ENCODE peak calls at places on chromosomes 3 and 15, in ten cellular contexts. D is lower leg skin, Y is endothelial cell of umbilical vein, O is HepG2, G is ovary, Q is HCT116, N is H1, R is uterus, C is transverse colon, V is heart left ventricle. H is an unnamed sample.

GRCh38 chr3:54871867-54872266 is 56.0 kb downstream of the LRTM1 start:
- DNase-seq in D (no peak), Y (no peak), O (no peak), G (no peak), Q (no peak), N (no peak), R (no peak), C (no peak), V (no peak), H (no peak)

GRCh38 chr3:36149447-36149865 is 230.8 kb upstream of the STAC start:
- DNase-seq in D (no peak), Y (no peak), O (no peak), G (no peak), Q (no peak), N (no peak), R (no peak), C (no peak), V (no peak), H (no peak)

GRCh38 chr15:58221591-58222241 is 83.5 kb downstream of the AQP9 start:
- DNase-seq in D (no peak), Y (peak), O (peak), G (no peak), Q (peak), N (no peak), R (no peak), C (peak), V (peak), H (no peak)

GRCh38 chr3:31562525-31562924 is 29.8 kb downstream of the STT3B start:
- DNase-seq in D (no peak), Y (no peak), O (no peak), G (no peak), Q (no peak), N (peak), R (no peak), C (peak), V (no peak), H (no peak)

GRCh38 chr3:31960793-31961431 is 20.1 kb downstream of the OSBPL10 start:
- DNase-seq in D (no peak), Y (no peak), O (peak), G (no peak), Q (peak), N (no peak), R (no peak), C (no peak), V (no peak), H (no peak)

GRCh38 chr3:100880845-100881244 is 112.4 kb downstream of the ABI3BP start:
- DNase-seq in D (no peak), Y (no peak), O (no peak), G (no peak), Q (no peak), N (no peak), R (no peak), C (no peak), V (no peak), H (no peak)

GRCh38 chr3:183317271-183317670 is 64.2 kb downstream of the B3GNT5 start:
- DNase-seq in D (no peak), Y (no peak), O (no peak), G (no peak), Q (no peak), N (no peak), R (no peak), C (no peak), V (no peak), H (no peak)

GRCh38 chr3:128190501-128190900 is 37.2 kb downstream of the EEFSEC start:
- DNase-seq in D (no peak), Y (no peak), O (no peak), G (no peak), Q (no peak), N (no peak), R (no peak), C (no peak), V (no peak), H (no peak)

GRCh38 chr3:160574636-160575035 is 9.3 kb upstream of the KPNA4 start:
- DNase-seq in D (no peak), Y (no peak), O (no peak), G (no peak), Q (no peak), N (no peak), R (no peak), C (no peak), V (no peak), H (no peak)

GRCh38 chr3:49929333-49930240 is at the start of gene MON1A:
- DNase-seq in D (peak), Y (peak), O (peak), G (peak), Q (peak), N (no peak), R (peak), C (peak), V (peak), H (peak)
- TF ChIP-seq POLR2A in D (no peak), Y (peak), O (peak), G (peak), Q (no peak), N (no peak), R (peak), C (peak), V (no peak), H (peak)

GRCh38 chr15:40567111-40567510 is 2.0 kb upstream of the RPUSD2 start:
- DNase-seq in D (no peak), Y (peak), O (peak), G (no peak), Q (peak), N (no peak), R (no peak), C (no peak), V (no peak), H (no peak)

GRCh38 chr15:40575113-40575512 is 6.0 kb downstream of the RPUSD2 start:
- DNase-seq in D (no peak), Y (no peak), O (no peak), G (no peak), Q (no peak), N (no peak), R (no peak), C (no peak), V (no peak), H (no peak)

GRCh38 chr15:40565333-40566238 is 744 bp upstream of the CCDC32 start:
- DNase-seq in D (no peak), Y (no peak), O (peak), G (no peak), Q (no peak), N (no peak), R (no peak), C (no peak), V (no peak), H (no peak)

GRCh38 chr15:40564591-40565332 is at the start of gene CCDC32:
- DNase-seq in D (peak), Y (peak), O (peak), G (peak), Q (peak), N (peak), R (peak), C (peak), V (peak), H (peak)

GRCh38 chr15:40569139-40569953 is at the start of gene RPUSD2:
- DNase-seq in D (peak), Y (peak), O (peak), G (peak), Q (peak), N (peak), R (peak), C (peak), V (peak), H (peak)
- TF ChIP-seq POLR2A in D (no peak), Y (peak), O (peak), G (peak), Q (peak), N (peak), R (peak), C (peak), V (no peak), H (peak)

GRCh38 chr3:122564155-122564912 is at the start of the genes DTX3L and PARP9:
- DNase-seq in D (peak), Y (peak), O (peak), G (peak), Q (no peak), N (peak), R (peak), C (peak), V (peak), H (peak)
- TF ChIP-seq POLR2A in D (no peak), Y (peak), O (peak), G (peak), Q (peak), N (peak), R (peak), C (peak), V (no peak), H (peak)

GRCh38 chr3:129278970-129279906 is 568 bp downstream of the HMCES start:
- DNase-seq in D (peak), Y (peak), O (peak), G (peak), Q (peak), N (peak), R (peak), C (peak), V (peak), H (peak)
- TF ChIP-seq POLR2A in D (no peak), Y (no peak), O (no peak), G (no peak), Q (no peak), N (peak), R (peak), C (peak), V (peak), H (no peak)

GRCh38 chr15:74841761-74842385 is 1.1 kb downstream of the ULK3 start:
- DNase-seq in D (no peak), Y (no peak), O (no peak), G (peak), Q (no peak), N (no peak), R (no peak), C (peak), V (no peak), H (no peak)

GRCh38 chr15:74843891-74844299 is 939 bp upstream of the ULK3 start:
- DNase-seq in D (no peak), Y (no peak), O (no peak), G (peak), Q (no peak), N (no peak), R (peak), C (no peak), V (no peak), H (no peak)

GRCh38 chr15:74843445-74843828 is 481 bp upstream of the ULK3 start:
- DNase-seq in D (no peak), Y (no peak), O (no peak), G (no peak), Q (no peak), N (no peak), R (no peak), C (no peak), V (no peak), H (no peak)

GRCh38 chr15:74840851-74841760 is 1.9 kb downstream of the ULK3 start:
- DNase-seq in D (no peak), Y (no peak), O (no peak), G (no peak), Q (no peak), N (no peak), R (no peak), C (no peak), V (no peak), H (no peak)

DNA sequence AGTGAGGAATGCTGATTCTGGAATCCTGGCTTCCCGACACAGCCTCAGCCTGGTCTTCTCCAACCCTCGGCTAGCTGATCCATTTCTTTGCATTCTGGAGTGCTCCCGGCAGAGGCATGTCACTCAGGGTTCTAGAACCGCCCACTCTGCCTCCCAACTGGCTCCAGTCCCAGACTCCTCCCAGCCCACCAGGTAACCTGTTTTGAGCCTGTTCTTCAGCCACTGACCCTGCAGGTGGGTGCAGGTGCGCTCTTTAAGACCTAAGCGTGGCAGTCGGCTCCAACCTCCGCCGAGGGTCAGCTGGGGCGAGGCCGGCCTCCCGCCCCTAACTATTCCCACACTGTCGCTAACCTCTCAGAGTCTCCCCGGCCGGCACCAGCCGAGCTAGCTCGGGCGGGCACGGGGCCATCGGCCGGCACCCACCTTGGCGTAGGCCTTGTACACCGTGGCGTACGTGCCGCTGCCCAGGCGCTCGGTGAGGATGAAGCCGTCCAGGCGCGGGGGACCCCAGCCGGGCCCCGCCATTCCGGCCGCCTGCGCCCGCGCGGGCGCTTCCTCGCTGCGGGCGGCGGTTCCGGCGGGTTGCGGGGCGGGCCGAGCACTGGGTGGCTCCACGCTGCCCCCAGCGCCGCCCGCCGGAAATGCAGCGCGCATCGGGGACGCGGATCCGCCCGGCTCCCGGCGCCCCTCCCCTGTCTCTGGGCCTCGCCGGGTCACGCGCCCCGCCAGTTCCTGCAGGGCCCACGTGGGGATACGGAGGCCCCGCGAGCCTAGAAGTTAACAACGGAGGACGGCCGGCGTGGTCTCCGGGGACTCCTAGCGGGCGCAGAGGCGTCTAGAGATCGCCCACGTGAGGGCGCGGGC is at the start of gene ULK3:
- DNase-seq in D (peak), Y (peak), O (peak), G (peak), Q (peak), N (peak), R (peak), C (peak), V (peak), H (peak)
- TF ChIP-seq POLR2A in D (no peak), Y (peak), O (peak), G (peak), Q (peak), N (no peak), R (peak), C (peak), V (no peak), H (peak)

GRCh38 chr3:24101676-24102168 is 156.6 kb downstream of the NR1D2 start:
- DNase-seq in D (no peak), Y (no peak), O (no peak), G (no peak), Q (no peak), N (no peak), R (no peak), C (no peak), V (no peak), H (no peak)

GRCh38 chr3:24096695-24097290 is 151.7 kb downstream of the NR1D2 start:
- DNase-seq in D (no peak), Y (no peak), O (no peak), G (no peak), Q (no peak), N (no peak), R (no peak), C (no peak), V (no peak), H (no peak)

GRCh38 chr3:24096271-24096670 is 151.2 kb downstream of the NR1D2 start:
- DNase-seq in D (no peak), Y (no peak), O (no peak), G (no peak), Q (no peak), N (no peak), R (no peak), C (no peak), V (no peak), H (no peak)

DNA sequence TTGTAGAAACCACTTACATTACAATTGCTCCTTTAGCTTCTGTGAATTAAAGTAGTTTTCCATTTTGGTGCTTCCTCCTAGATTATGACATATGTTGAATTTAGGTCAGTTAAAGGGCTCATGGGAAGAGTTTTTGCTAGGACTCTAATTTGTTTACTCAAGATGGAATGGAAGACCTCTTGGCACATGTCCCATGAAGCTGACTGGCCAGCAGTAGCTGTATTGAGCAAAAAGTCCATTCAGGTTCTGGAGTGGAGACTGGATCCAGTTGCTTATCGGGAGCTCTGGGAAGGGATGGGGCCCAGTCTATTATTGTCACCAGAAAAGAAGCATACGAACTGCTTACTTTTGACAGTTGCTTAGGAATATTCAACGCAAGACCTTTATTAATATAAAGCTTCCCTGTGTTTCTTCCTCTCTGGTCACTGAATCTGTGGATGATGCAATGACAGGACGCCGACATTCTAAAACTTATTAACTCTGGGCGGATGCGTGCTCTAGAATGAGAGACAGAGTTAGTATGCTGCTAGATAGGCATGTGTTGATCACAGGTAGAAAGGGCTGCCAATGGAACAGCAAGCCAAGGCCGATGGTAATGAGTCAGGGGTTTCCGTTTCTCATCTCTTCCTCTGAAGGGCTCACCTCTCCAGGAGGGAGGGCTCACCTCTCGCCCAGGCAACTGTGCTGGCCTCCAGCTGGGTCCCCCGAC is 155.8 kb downstream of the NR1D2 start:
- DNase-seq in D (no peak), Y (no peak), O (peak), G (no peak), Q (no peak), N (no peak), R (no peak), C (no peak), V (peak), H (no peak)
- TF ChIP-seq POLR2A in D (no peak), Y (no peak), O (no peak), G (no peak), Q (no peak), N (no peak), R (no peak), C (no peak), V (no peak), H (no peak)

GRCh38 chr3:46909535-46910161 is 32.1 kb downstream of the PTH1R start:
- DNase-seq in D (peak), Y (peak), O (peak), G (peak), Q (peak), N (peak), R (peak), C (peak), V (peak), H (peak)

GRCh38 chr3:46908986-46909534 is 31.5 kb downstream of the PTH1R start:
- DNase-seq in D (no peak), Y (no peak), O (no peak), G (no peak), Q (no peak), N (no peak), R (no peak), C (no peak), V (no peak), H (no peak)

GRCh38 chr3:46907271-46907670 is 29.8 kb downstream of the PTH1R start:
- DNase-seq in D (no peak), Y (no peak), O (no peak), G (no peak), Q (no peak), N (no peak), R (no peak), C (no peak), V (no peak), H (no peak)

GRCh38 chr3:46907960-46908293 is 30.4 kb downstream of the PTH1R start:
- DNase-seq in D (no peak), Y (no peak), O (no peak), G (no peak), Q (no peak), N (no peak), R (no peak), C (no peak), V (no peak), H (no peak)

GRCh38 chr3:46908294-46908985 is 30.9 kb downstream of the PTH1R start:
- DNase-seq in D (no peak), Y (peak), O (no peak), G (peak), Q (no peak), N (no peak), R (no peak), C (no peak), V (no peak), H (no peak)
- TF ChIP-seq POLR2A in D (no peak), Y (no peak), O (no peak), G (no peak), Q (no peak), N (no peak), R (no peak), C (no peak), V (no peak), H (no peak)

GRCh38 chr15:29681486-29681845 is 140.8 kb downstream of the TJP1 start:
- DNase-seq in D (peak), Y (no peak), O (no peak), G (no peak), Q (no peak), N (no peak), R (no peak), C (no peak), V (no peak), H (no peak)
- TF ChIP-seq POLR2A in D (no peak), Y (no peak), O (no peak), G (no peak), Q (no peak), N (no peak), R (no peak), C (no peak), V (no peak), H (no peak)

GRCh38 chr3:126493051-126493450 is 17.4 kb upstream of the ZXDC start:
- DNase-seq in D (no peak), Y (no peak), O (no peak), G (no peak), Q (no peak), N (no peak), R (no peak), C (no peak), V (no peak), H (no peak)

GRCh38 chr3:126488886-126489569 is 13.3 kb upstream of the ZXDC start:
- DNase-seq in D (no peak), Y (no peak), O (no peak), G (no peak), Q (no peak), N (no peak), R (no peak), C (no peak), V (no peak), H (no peak)

GRCh38 chr3:126488205-126488604 is 12.5 kb upstream of the ZXDC start:
- DNase-seq in D (no peak), Y (no peak), O (no peak), G (no peak), Q (no peak), N (no peak), R (no peak), C (no peak), V (no peak), H (no peak)

GRCh38 chr3:126491221-126492013 is 15.7 kb upstream of the ZXDC start:
- DNase-seq in D (no peak), Y (no peak), O (no peak), G (no peak), Q (no peak), N (no peak), R (no peak), C (no peak), V (no peak), H (no peak)

DNA sequence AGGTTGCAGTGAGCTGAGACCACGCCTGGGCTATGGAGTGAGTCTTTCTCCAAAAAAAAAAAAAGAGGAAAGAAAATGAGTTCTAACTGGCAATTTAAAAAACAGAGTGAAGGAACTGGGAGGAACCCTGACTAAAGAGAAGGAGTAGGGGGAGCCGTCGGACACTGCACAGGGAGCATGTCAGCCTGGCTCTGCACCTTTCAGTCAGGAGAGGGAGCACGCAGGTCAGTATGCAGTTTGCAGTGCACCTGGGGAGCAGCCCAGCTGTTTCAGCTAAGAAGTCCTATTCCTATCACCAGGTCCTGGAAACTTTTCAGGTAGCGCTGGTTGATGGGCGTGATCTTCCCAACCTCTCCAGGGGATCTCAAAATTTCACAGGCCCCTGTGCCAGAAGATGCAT is 14.9 kb upstream of the ZXDC start:
- DNase-seq in D (no peak), Y (no peak), O (peak), G (no peak), Q (no peak), N (no peak), R (no peak), C (no peak), V (no peak), H (no peak)
- TF ChIP-seq POLR2A in D (no peak), Y (no peak), O (no peak), G (no peak), Q (no peak), N (no peak), R (no peak), C (no peak), V (no peak), H (no peak)

H was measured in H54.